ENCODE peak calls at places on chromosomes 12 and 14, in six cellular contexts. One of them, this sample, is unnamed. For H3K9me3 and H3K4me1, the result is how much of the 10 kb centered on the place peaks cover.

GRCh38 chr12:27627123-27627835 is 69.0 kb upstream of the REP15 start:
- DNase-seq in heart left ventricle: no peak
- DNase-seq in neural progenitor cell: no peak
- DNase-seq in lung: no peak
- DNase-seq in PC-9: no peak
- DNase-seq in naive thymus-derived CD4-positive, alpha-beta T cell: no peak
- DNase-seq in this sample: no peak

GRCh38 chr12:55068416-55069010 is 48.7 kb downstream of the NEUROD4 start:
- DNase-seq in naive thymus-derived CD4-positive, alpha-beta T cell: peak
- DNase-seq in lung: peak
- DNase-seq in PC-9: no peak
- DNase-seq in heart left ventricle: no peak
- DNase-seq in neural progenitor cell: peak
- DNase-seq in this sample: no peak

GRCh38 chr14:78164226-78164853 is 5.8 kb upstream of the NRXN3 start:
- DNase-seq in heart left ventricle: no peak
- DNase-seq in neural progenitor cell: peak
- DNase-seq in lung: peak
- DNase-seq in PC-9: peak
- DNase-seq in naive thymus-derived CD4-positive, alpha-beta T cell: no peak
- DNase-seq in this sample: no peak

GRCh38 chr12:88579572-88579940 is 715 bp downstream of the KITLG start:
- DNase-seq in neural progenitor cell: peak
- DNase-seq in heart left ventricle: peak
- DNase-seq in naive thymus-derived CD4-positive, alpha-beta T cell: no peak
- DNase-seq in lung: peak
- DNase-seq in PC-9: peak
- DNase-seq in this sample: peak

GRCh38 chr14:39974036-39974435 is 541.8 kb upstream of the FBXO33 start:
- DNase-seq in heart left ventricle: no peak
- DNase-seq in PC-9: no peak
- DNase-seq in lung: no peak
- DNase-seq in neural progenitor cell: no peak
- DNase-seq in naive thymus-derived CD4-positive, alpha-beta T cell: no peak
- DNase-seq in this sample: no peak

GRCh38 chr12:89501793-89502192 is 22.8 kb downstream of the GALNT4 start:
- DNase-seq in neural progenitor cell: no peak
- DNase-seq in PC-9: no peak
- DNase-seq in naive thymus-derived CD4-positive, alpha-beta T cell: no peak
- DNase-seq in lung: no peak
- DNase-seq in heart left ventricle: no peak
- DNase-seq in this sample: no peak

GRCh38 chr12:69070319-69071090 is 137.5 kb upstream of the CPM start:
- DNase-seq in PC-9: peak
- DNase-seq in neural progenitor cell: peak
- DNase-seq in heart left ventricle: peak
- DNase-seq in lung: peak
- DNase-seq in naive thymus-derived CD4-positive, alpha-beta T cell: peak
- DNase-seq in this sample: peak

GRCh38 chr14:61749867-61750266 is 12.4 kb upstream of the SNAPC1 start:
- DNase-seq in naive thymus-derived CD4-positive, alpha-beta T cell: no peak
- DNase-seq in heart left ventricle: no peak
- DNase-seq in neural progenitor cell: no peak
- DNase-seq in PC-9: peak
- DNase-seq in lung: no peak
- DNase-seq in this sample: no peak

GRCh38 chr14:35121026-35121886 is 534 bp downstream of the PPP2R3C start:
- DNase-seq in neural progenitor cell: no peak
- DNase-seq in PC-9: peak
- DNase-seq in heart left ventricle: no peak
- DNase-seq in lung: no peak
- DNase-seq in naive thymus-derived CD4-positive, alpha-beta T cell: no peak
- DNase-seq in this sample: no peak

GRCh38 chr12:53049582-53050318 is at the start of gene TNS2:
- DNase-seq in neural progenitor cell: peak
- DNase-seq in naive thymus-derived CD4-positive, alpha-beta T cell: no peak
- DNase-seq in heart left ventricle: peak
- DNase-seq in PC-9: peak
- DNase-seq in lung: peak
- DNase-seq in this sample: peak

GRCh38 chr14:104341532-104342434 is 203.4 kb downstream of the KIF26A start:
- DNase-seq in PC-9: peak
- DNase-seq in naive thymus-derived CD4-positive, alpha-beta T cell: no peak
- DNase-seq in neural progenitor cell: peak
- DNase-seq in heart left ventricle: peak
- DNase-seq in lung: no peak
- DNase-seq in this sample: peak

GRCh38 chr12:14260011-14260993 is 105.2 kb upstream of the ATF7IP start:
- DNase-seq in neural progenitor cell: peak
- DNase-seq in naive thymus-derived CD4-positive, alpha-beta T cell: no peak
- DNase-seq in PC-9: peak
- DNase-seq in heart left ventricle: peak
- DNase-seq in lung: peak
- DNase-seq in this sample: peak

GRCh38 chr12:68613209-68613904 is 2.7 kb downstream of the RAP1B start:
- DNase-seq in naive thymus-derived CD4-positive, alpha-beta T cell: peak
- DNase-seq in PC-9: no peak
- DNase-seq in heart left ventricle: no peak
- DNase-seq in neural progenitor cell: no peak
- DNase-seq in lung: no peak
- DNase-seq in this sample: no peak

GRCh38 chr12:65911321-65911720 is 87.0 kb downstream of the HMGA2 start:
- DNase-seq in heart left ventricle: no peak
- DNase-seq in PC-9: no peak
- DNase-seq in neural progenitor cell: no peak
- DNase-seq in lung: no peak
- DNase-seq in naive thymus-derived CD4-positive, alpha-beta T cell: no peak
- DNase-seq in this sample: no peak

GRCh38 chr12:65339161-65339560 is 60.7 kb downstream of the MSRB3 start:
- DNase-seq in lung: no peak
- DNase-seq in neural progenitor cell: no peak
- DNase-seq in PC-9: no peak
- DNase-seq in naive thymus-derived CD4-positive, alpha-beta T cell: no peak
- DNase-seq in heart left ventricle: no peak
- DNase-seq in this sample: no peak

GRCh38 chr12:51441583-51441982 is 17.0 kb downstream of the SLC4A8 start:
- DNase-seq in neural progenitor cell: no peak
- DNase-seq in heart left ventricle: no peak
- DNase-seq in lung: no peak
- DNase-seq in naive thymus-derived CD4-positive, alpha-beta T cell: no peak
- DNase-seq in PC-9: no peak
- DNase-seq in this sample: no peak

GRCh38 chr12:102444093-102444492 is 36.3 kb downstream of the IGF1 start:
- DNase-seq in naive thymus-derived CD4-positive, alpha-beta T cell: no peak
- DNase-seq in PC-9: no peak
- DNase-seq in heart left ventricle: no peak
- DNase-seq in lung: no peak
- DNase-seq in neural progenitor cell: no peak
- DNase-seq in this sample: no peak

GRCh38 chr12:128603573-128604120 is 220.1 kb downstream of the SLC15A4 start:
- DNase-seq in neural progenitor cell: no peak
- DNase-seq in heart left ventricle: no peak
- DNase-seq in PC-9: no peak
- DNase-seq in naive thymus-derived CD4-positive, alpha-beta T cell: no peak
- DNase-seq in lung: no peak
- DNase-seq in this sample: no peak

GRCh38 chr14:61145258-61145902 is 135.8 kb downstream of the TMEM30B start:
- DNase-seq in PC-9: no peak
- DNase-seq in naive thymus-derived CD4-positive, alpha-beta T cell: no peak
- DNase-seq in lung: peak
- DNase-seq in heart left ventricle: no peak
- DNase-seq in neural progenitor cell: no peak
- DNase-seq in this sample: no peak

GRCh38 chr12:29611906-29612305 is 114.4 kb upstream of the OVCH1 start:
- DNase-seq in lung: no peak
- DNase-seq in PC-9: no peak
- DNase-seq in naive thymus-derived CD4-positive, alpha-beta T cell: no peak
- DNase-seq in heart left ventricle: no peak
- DNase-seq in neural progenitor cell: no peak
- DNase-seq in this sample: no peak

GRCh38 chr12:18932715-18933114 is 194.8 kb downstream of the CAPZA3 start:
- DNase-seq in lung: no peak
- DNase-seq in heart left ventricle: no peak
- DNase-seq in PC-9: no peak
- DNase-seq in naive thymus-derived CD4-positive, alpha-beta T cell: no peak
- DNase-seq in neural progenitor cell: no peak
- DNase-seq in this sample: no peak

GRCh38 chr12:127108360-127109215 is 1158.4 kb upstream of the TMEM132C start:
- DNase-seq in PC-9: peak
- DNase-seq in neural progenitor cell: peak
- DNase-seq in lung: peak
- DNase-seq in naive thymus-derived CD4-positive, alpha-beta T cell: peak
- DNase-seq in heart left ventricle: peak
- DNase-seq in this sample: no peak

GRCh38 chr14:104794641-104795467 is 694 bp downstream of the AKT1 start:
- DNase-seq in PC-9: peak
- DNase-seq in naive thymus-derived CD4-positive, alpha-beta T cell: no peak
- DNase-seq in heart left ventricle: no peak
- DNase-seq in neural progenitor cell: peak
- DNase-seq in lung: no peak
- DNase-seq in this sample: no peak

DNA sequence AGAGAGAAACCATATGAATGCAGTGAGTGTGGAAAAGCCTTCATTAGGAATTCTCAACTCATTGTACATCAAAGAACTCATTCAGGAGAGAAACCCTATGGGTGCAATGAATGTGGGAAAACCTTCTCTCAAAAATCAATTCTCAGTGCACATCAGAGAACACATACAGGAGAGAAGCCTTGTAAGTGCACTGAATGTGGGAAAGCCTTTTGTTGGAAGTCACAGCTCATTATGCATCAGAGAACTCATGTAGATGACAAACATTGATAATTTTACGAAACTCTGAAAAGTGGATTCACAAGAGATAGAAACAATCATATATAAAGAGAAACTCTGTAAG is 22.9 kb downstream of the ZNF268 start:
- DNase-seq in PC-9: no peak
- DNase-seq in lung: no peak
- DNase-seq in naive thymus-derived CD4-positive, alpha-beta T cell: no peak
- DNase-seq in heart left ventricle: no peak
- DNase-seq in neural progenitor cell: no peak
- DNase-seq in this sample: no peak
- H3K9me3 ChIP-seq in PC-9: half or more
- H3K9me3 ChIP-seq in lung: under half
- H3K9me3 ChIP-seq in naive thymus-derived CD4-positive, alpha-beta T cell: under half
- H3K9me3 ChIP-seq in heart left ventricle: half or more
- H3K9me3 ChIP-seq in neural progenitor cell: half or more
- H3K9me3 ChIP-seq in this sample: under half

GRCh38 chr14:27256805-27257204 is 659.0 kb upstream of the NOVA1 start:
- DNase-seq in lung: no peak
- DNase-seq in PC-9: no peak
- DNase-seq in heart left ventricle: no peak
- DNase-seq in naive thymus-derived CD4-positive, alpha-beta T cell: no peak
- DNase-seq in neural progenitor cell: no peak
- DNase-seq in this sample: no peak

DNA sequence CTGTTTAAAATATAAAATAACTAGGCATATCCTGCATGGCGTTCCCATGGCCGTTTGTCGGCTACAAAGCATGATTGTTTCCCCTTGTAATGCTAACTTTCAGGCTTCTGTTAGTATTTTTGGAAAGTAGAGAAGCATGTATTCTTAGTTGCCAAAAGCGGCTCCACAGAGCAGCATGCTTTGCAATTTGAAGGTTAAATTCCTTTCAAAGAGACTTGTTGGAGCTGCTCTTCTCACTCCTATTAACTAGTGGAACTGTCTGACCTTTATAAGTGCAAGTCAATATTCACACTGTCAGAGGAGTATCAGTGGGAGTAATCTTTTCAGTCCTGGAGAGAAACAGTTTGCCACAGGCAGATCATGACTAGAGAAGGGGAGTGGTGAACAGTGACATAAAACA is 656.1 kb upstream of the NOVA1 start:
- DNase-seq in lung: no peak
- DNase-seq in PC-9: no peak
- DNase-seq in naive thymus-derived CD4-positive, alpha-beta T cell: no peak
- DNase-seq in neural progenitor cell: no peak
- DNase-seq in heart left ventricle: no peak
- DNase-seq in this sample: no peak
- H3K27ac ChIP-seq in lung: no peak
- H3K27ac ChIP-seq in PC-9: no peak
- H3K27ac ChIP-seq in naive thymus-derived CD4-positive, alpha-beta T cell: no peak
- H3K27ac ChIP-seq in neural progenitor cell: no peak
- H3K27ac ChIP-seq in heart left ventricle: no peak
- H3K27ac ChIP-seq in this sample: no peak

DNA sequence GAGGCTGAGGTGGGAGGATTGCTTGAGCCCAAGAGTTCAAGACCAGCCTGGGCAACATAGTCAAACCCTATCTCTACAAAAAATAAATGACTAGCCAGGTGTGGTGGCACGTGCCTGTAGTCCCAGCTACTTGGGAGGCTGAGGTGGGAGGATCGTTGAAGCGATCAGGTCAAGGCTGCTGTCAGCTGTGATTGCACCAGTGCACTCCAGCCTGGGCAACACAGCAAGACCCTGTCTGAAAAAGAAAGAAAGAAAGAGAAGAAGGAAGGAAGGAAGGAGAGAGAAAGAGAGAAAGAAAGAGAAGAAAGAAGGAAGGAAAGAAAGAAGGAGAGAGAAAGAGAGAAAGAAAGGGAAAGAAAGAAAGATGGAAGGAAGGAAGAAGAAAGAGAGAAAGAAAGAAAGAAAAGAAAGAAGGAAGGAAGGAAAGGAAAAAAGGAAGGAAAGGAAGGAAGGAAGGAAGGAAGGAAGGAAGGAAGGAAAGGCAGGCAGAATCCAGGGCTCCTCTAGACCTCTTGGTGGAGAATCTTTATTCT is 71.5 kb upstream of the FBRSL1 start:
- DNase-seq in PC-9: no peak
- DNase-seq in heart left ventricle: no peak
- DNase-seq in lung: no peak
- DNase-seq in neural progenitor cell: no peak
- DNase-seq in naive thymus-derived CD4-positive, alpha-beta T cell: no peak
- DNase-seq in this sample: no peak
- H3K4me1 ChIP-seq in PC-9: under half
- H3K4me1 ChIP-seq in heart left ventricle: under half
- H3K4me1 ChIP-seq in lung: under half
- H3K4me1 ChIP-seq in neural progenitor cell: under half
- H3K4me1 ChIP-seq in naive thymus-derived CD4-positive, alpha-beta T cell: under half
- H3K4me1 ChIP-seq in this sample: under half

DNA sequence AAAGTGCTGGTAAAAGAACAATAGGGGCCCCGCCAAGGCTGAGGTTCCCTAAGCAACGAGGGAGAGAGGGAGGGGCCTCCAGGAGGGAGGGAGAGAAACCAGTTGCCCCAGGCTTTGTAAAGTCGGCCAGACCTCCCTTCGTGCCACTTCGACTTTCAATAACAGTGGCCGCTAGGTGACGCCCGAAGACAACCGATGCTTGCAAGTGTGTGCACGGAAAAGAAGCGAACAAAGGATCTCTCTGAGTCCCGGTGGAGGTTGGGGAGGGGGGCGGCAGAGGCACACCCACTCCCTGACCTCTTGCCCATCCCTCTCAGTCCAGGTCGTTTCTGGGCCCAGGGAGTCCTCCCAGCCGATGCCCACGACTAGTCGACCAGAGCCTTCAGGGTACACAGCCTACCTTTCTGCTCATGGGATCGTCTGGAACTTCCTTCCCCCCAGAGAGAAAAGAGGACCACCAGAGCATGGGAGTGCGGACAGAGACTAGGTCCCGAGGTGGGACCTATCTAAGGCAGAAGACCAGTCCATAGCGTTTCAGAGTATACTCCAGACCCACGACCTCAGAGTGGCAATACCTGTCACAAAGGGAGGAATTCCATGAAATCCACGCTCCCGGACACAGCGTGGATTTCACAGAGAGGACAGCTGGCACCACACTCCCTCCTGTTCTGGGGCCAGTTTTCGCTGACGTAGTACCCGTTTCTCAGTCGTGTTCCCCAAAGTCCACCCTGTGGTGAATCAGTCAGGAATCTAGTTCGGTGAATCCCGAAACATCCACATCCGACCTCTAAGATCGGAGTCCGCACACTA is 262.7 kb upstream of the ALG10B start:
- DNase-seq in neural progenitor cell: no peak
- DNase-seq in PC-9: peak
- DNase-seq in heart left ventricle: no peak
- DNase-seq in lung: peak
- DNase-seq in naive thymus-derived CD4-positive, alpha-beta T cell: no peak
- DNase-seq in this sample: no peak
- H3K9me3 ChIP-seq in neural progenitor cell: under half
- H3K9me3 ChIP-seq in PC-9: under half
- H3K9me3 ChIP-seq in heart left ventricle: under half
- H3K9me3 ChIP-seq in lung: under half
- H3K9me3 ChIP-seq in naive thymus-derived CD4-positive, alpha-beta T cell: under half
- H3K9me3 ChIP-seq in this sample: under half

This sample was measured in aorta.